ENCODE peak calls at places on chromosome 4, in nine cellular contexts. P is IMR-90, K is body of pancreas, L is heart left ventricle, U is HepG2, T is A549, X is HCT116, E is K562, D is right lobe of liver. F is an unnamed sample. For H3K4me1, the result is how much of the 10 kb centered on the place peaks cover.

GRCh38 chr4:183154701-183155391 is 55.8 kb downstream of the WWC2 start:
- ATAC-seq in P (no peak), K (no peak), L (peak), U (peak), T (no peak), X (no peak), E (no peak), D (peak), F (no peak)

GRCh38 chr4:52903273-52903672 is 41.2 kb downstream of the RASL11B start:
- ATAC-seq in P (no peak), K (no peak), L (no peak), U (no peak), T (no peak), X (no peak), E (no peak), D (no peak), F (no peak)

GRCh38 chr4:110636677-110637407 is 14.0 kb upstream of the PITX2 start:
- ATAC-seq in P (peak), K (no peak), L (no peak), U (no peak), T (peak), X (peak), E (no peak), D (no peak), F (peak)

GRCh38 chr4:41360214-41360910 is 103.6 kb downstream of the UCHL1 start:
- ATAC-seq in P (peak), K (peak), L (peak), U (peak), T (peak), X (peak), E (peak), D (peak), F (peak)

GRCh38 chr4:107736924-107737448 is 17.0 kb upstream of the PAPSS1 start:
- ATAC-seq in P (peak), K (peak), L (peak), U (peak), T (peak), X (peak), E (peak), D (peak), F (peak)

GRCh38 chr4:54315561-54315960 is 86.5 kb downstream of the PDGFRA start:
- ATAC-seq in P (no peak), K (no peak), L (no peak), U (no peak), T (no peak), X (no peak), E (no peak), D (peak), F (no peak)

GRCh38 chr4:24795666-24796381 is 451 bp downstream of the SOD3 start:
- ATAC-seq in P (peak), K (peak), L (peak), U (no peak), T (no peak), X (no peak), E (peak), D (no peak), F (peak)

GRCh38 chr4:17614416-17615299 is at the start of gene MED28:
- ATAC-seq in P (peak), K (peak), L (peak), U (peak), T (peak), X (peak), E (peak), D (peak), F (peak)

GRCh38 chr4:123193802-123194201 is 202.8 kb upstream of the SPRY1 start:
- ATAC-seq in P (no peak), K (no peak), L (no peak), U (no peak), T (no peak), X (no peak), E (no peak), D (no peak), F (no peak)

GRCh38 chr4:4386736-4387392 is at the start of gene NSG1:
- ATAC-seq in P (peak), K (no peak), L (no peak), U (peak), T (peak), X (no peak), E (no peak), D (no peak), F (no peak)

GRCh38 chr4:14879643-14880042 is 122.6 kb upstream of the CPEB2 start:
- ATAC-seq in P (no peak), K (no peak), L (no peak), U (no peak), T (no peak), X (no peak), E (no peak), D (no peak), F (peak)

GRCh38 chr4:118867311-118868067 is 21.2 kb upstream of the SYNPO2 start:
- ATAC-seq in P (peak), K (no peak), L (no peak), U (no peak), T (no peak), X (no peak), E (no peak), D (no peak), F (no peak)

GRCh38 chr4:108903464-108904221 is 140.8 kb upstream of the ETNPPL start:
- ATAC-seq in P (no peak), K (no peak), L (no peak), U (no peak), T (no peak), X (no peak), E (no peak), D (no peak), F (no peak)

GRCh38 chr4:148054275-148054674 is 322.4 kb downstream of the ARHGAP10 start:
- ATAC-seq in P (no peak), K (peak), L (no peak), U (no peak), T (no peak), X (peak), E (no peak), D (no peak), F (no peak)

GRCh38 chr4:95092762-95093161 is 335.0 kb downstream of the BMPR1B start:
- ATAC-seq in P (no peak), K (no peak), L (no peak), U (no peak), T (no peak), X (no peak), E (no peak), D (no peak), F (no peak)

GRCh38 chr4:139844459-139845036 is 178.9 kb downstream of the MGST2 start:
- ATAC-seq in P (no peak), K (no peak), L (no peak), U (no peak), T (no peak), X (no peak), E (no peak), D (peak), F (no peak)

GRCh38 chr4:79852305-79852730 is 220.7 kb downstream of the ANTXR2 start:
- ATAC-seq in P (peak), K (no peak), L (peak), U (peak), T (no peak), X (no peak), E (peak), D (no peak), F (peak)

GRCh38 chr4:185265942-185266341 is 56.5 kb downstream of the SNX25 start:
- ATAC-seq in P (peak), K (no peak), L (no peak), U (no peak), T (no peak), X (no peak), E (no peak), D (no peak), F (no peak)

GRCh38 chr4:15930314-15930713 is 8.2 kb downstream of the FGFBP1 start:
- ATAC-seq in P (no peak), K (no peak), L (no peak), U (no peak), T (no peak), X (no peak), E (no peak), D (no peak), F (no peak)

GRCh38 chr4:189228726-189229125 is 711.9 kb upstream of the FRG1 start:
- ATAC-seq in P (no peak), K (no peak), L (no peak), U (no peak), T (no peak), X (no peak), E (no peak), D (no peak), F (no peak)

GRCh38 chr4:185196437-185196836 is 7.4 kb downstream of the CFAP97 start:
- ATAC-seq in P (no peak), K (no peak), L (no peak), U (no peak), T (no peak), X (peak), E (no peak), D (no peak), F (no peak)

GRCh38 chr4:25842229-25842840 is 20.5 kb downstream of the SEL1L3 start:
- ATAC-seq in P (no peak), K (no peak), L (no peak), U (no peak), T (no peak), X (no peak), E (no peak), D (no peak), F (no peak)

GRCh38 chr4:69096111-69096656 is at the start of gene UGT2B7:
- ATAC-seq in P (no peak), K (peak), L (no peak), U (peak), T (no peak), X (no peak), E (no peak), D (peak), F (no peak)

GRCh38 chr4:148248824-148249223 is 193.4 kb downstream of the NR3C2 start:
- ATAC-seq in P (no peak), K (no peak), L (no peak), U (no peak), T (no peak), X (no peak), E (no peak), D (no peak), F (no peak)

GRCh38 chr4:114249561-114250356 is 270.3 kb upstream of the ARSJ start:
- ATAC-seq in P (no peak), K (no peak), L (no peak), U (no peak), T (no peak), X (peak), E (no peak), D (no peak), F (no peak)

GRCh38 chr4:1759170-1759817 is 33.8 kb upstream of the FGFR3 start:
- ATAC-seq in P (no peak), K (no peak), L (peak), U (peak), T (no peak), X (no peak), E (no peak), D (no peak), F (no peak)

GRCh38 chr4:185115827-185116232 is 27.2 kb upstream of the SLC25A4 start:
- ATAC-seq in P (peak), K (peak), L (peak), U (peak), T (no peak), X (no peak), E (peak), D (peak), F (peak)

GRCh38 chr4:121125486-121125885 is 38.6 kb downstream of the TNIP3 start:
- ATAC-seq in P (no peak), K (no peak), L (no peak), U (peak), T (no peak), X (no peak), E (no peak), D (no peak), F (peak)

GRCh38 chr4:32112891-32113290 is 1392.7 kb downstream of the PCDH7 start:
- ATAC-seq in P (no peak), K (no peak), L (no peak), U (no peak), T (no peak), X (no peak), E (no peak), D (no peak), F (no peak)

GRCh38 chr4:184778325-184778724 is 44.4 kb upstream of the CENPU start:
- ATAC-seq in P (no peak), K (no peak), L (no peak), U (no peak), T (no peak), X (no peak), E (no peak), D (peak), F (no peak)

GRCh38 chr4:39719804-39720580 is 22.1 kb downstream of the UBE2K start:
- ATAC-seq in P (peak), K (no peak), L (no peak), U (no peak), T (no peak), X (no peak), E (no peak), D (no peak), F (no peak)

GRCh38 chr4:15893967-15894366 is 44.6 kb downstream of the FGFBP1 start:
- ATAC-seq in P (peak), K (no peak), L (no peak), U (no peak), T (peak), X (peak), E (no peak), D (no peak), F (peak)

GRCh38 chr4:81425087-81425486 is 46.6 kb downstream of the RASGEF1B start:
- ATAC-seq in P (peak), K (no peak), L (no peak), U (no peak), T (no peak), X (no peak), E (peak), D (no peak), F (no peak)

GRCh38 chr4:52877006-52877405 is 14.9 kb downstream of the RASL11B start:
- ATAC-seq in P (no peak), K (no peak), L (peak), U (no peak), T (no peak), X (no peak), E (no peak), D (no peak), F (no peak)

GRCh38 chr4:4781936-4782754 is 77.3 kb upstream of the MSX1 start:
- ATAC-seq in P (peak), K (no peak), L (no peak), U (no peak), T (no peak), X (peak), E (no peak), D (no peak), F (no peak)

GRCh38 chr4:5921981-5922380 is 29.1 kb upstream of the CRMP1 start:
- ATAC-seq in P (no peak), K (no peak), L (no peak), U (no peak), T (no peak), X (no peak), E (no peak), D (no peak), F (no peak)
- H3K4me1 ChIP-seq in P (under half), K (under half), L (under half), U (under half), T (under half), X (under half), E (under half), D (under half), F (under half)

GRCh38 chr4:167987285-167987684 is 105.1 kb upstream of the ANXA10 start:
- ATAC-seq in P (no peak), K (no peak), L (no peak), U (no peak), T (no peak), X (no peak), E (no peak), D (no peak), F (no peak)

GRCh38 chr4:167985565-167985964 is 106.8 kb upstream of the ANXA10 start:
- ATAC-seq in P (no peak), K (no peak), L (no peak), U (no peak), T (no peak), X (no peak), E (no peak), D (no peak), F (no peak)

GRCh38 chr4:167986044-167986443 is 106.3 kb upstream of the ANXA10 start:
- ATAC-seq in P (no peak), K (no peak), L (no peak), U (no peak), T (no peak), X (no peak), E (no peak), D (peak), F (no peak)

GRCh38 chr4:167989815-167990214 is 102.5 kb upstream of the ANXA10 start:
- ATAC-seq in P (no peak), K (no peak), L (no peak), U (no peak), T (no peak), X (peak), E (no peak), D (no peak), F (no peak)
- TF ChIP-seq CTCF in P (no peak), K (no peak), L (no peak), U (no peak), T (peak), X (peak), E (no peak), D (no peak), F (no peak)

GRCh38 chr4:128811571-128812359 is 2.3 kb downstream of the JADE1 start:
- ATAC-seq in P (peak), K (peak), L (peak), U (peak), T (peak), X (peak), E (peak), D (peak), F (peak)

GRCh38 chr4:128809477-128810330 is at the start of gene JADE1:
- ATAC-seq in P (peak), K (peak), L (peak), U (peak), T (peak), X (peak), E (peak), D (peak), F (peak)

GRCh38 chr4:128810331-128810870 is 901 bp downstream of the JADE1 start:
- ATAC-seq in P (no peak), K (peak), L (peak), U (peak), T (no peak), X (peak), E (peak), D (peak), F (no peak)

GRCh38 chr4:128810871-128811570 is 1.5 kb downstream of the JADE1 start:
- ATAC-seq in P (peak), K (peak), L (peak), U (peak), T (peak), X (peak), E (peak), D (peak), F (peak)

DNA sequence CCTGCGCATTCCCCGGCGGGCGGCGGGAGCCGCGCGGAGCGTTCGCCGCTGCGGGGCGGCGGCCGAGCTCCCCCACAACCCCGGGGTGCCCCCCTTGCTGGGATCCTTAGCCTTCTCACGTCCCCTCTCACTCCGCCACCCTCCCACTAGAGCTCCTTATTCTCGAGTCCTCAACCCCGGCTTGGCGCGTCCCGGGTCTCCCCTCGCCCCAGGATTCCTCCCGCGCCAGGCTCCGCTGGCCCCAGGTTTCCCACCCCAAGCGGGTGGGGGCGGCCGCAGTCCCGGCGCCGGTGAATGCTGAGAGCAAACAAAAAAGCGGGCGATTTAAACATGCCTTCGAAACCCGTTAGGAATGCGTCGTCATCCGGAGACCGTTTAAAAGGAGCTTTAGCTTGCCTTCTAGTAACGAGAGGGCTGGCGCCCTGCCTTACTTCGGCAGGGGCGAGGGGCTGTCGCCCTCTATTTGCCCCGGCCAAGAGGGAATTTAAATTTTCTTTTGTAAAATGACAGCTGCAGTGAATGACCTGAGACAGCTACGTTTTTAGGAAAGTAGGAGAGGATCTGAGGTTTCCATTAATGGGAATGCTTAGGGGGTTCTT is 3.0 kb downstream of the JADE1 start:
- ATAC-seq in P (peak), K (peak), L (no peak), U (peak), T (peak), X (no peak), E (peak), D (no peak), F (peak)
- TF ChIP-seq POLR2A in P (no peak), K (no peak), L (no peak), U (peak), T (no peak), X (no peak), E (no peak), D (no peak), F (peak)

GRCh38 chr4:57077550-57078311 is 32.5 kb downstream of the IGFBP7 start:
- ATAC-seq in P (no peak), K (peak), L (no peak), U (no peak), T (peak), X (no peak), E (no peak), D (no peak), F (no peak)

GRCh38 chr4:57076646-57077045 is 33.5 kb downstream of the IGFBP7 start:
- ATAC-seq in P (no peak), K (no peak), L (no peak), U (no peak), T (no peak), X (no peak), E (no peak), D (no peak), F (no peak)

GRCh38 chr4:57081651-57082349 is 28.4 kb downstream of the IGFBP7 start:
- ATAC-seq in P (no peak), K (peak), L (peak), U (no peak), T (no peak), X (no peak), E (no peak), D (no peak), F (no peak)

GRCh38 chr4:57080781-57081650 is 29.2 kb downstream of the IGFBP7 start:
- ATAC-seq in P (peak), K (peak), L (peak), U (peak), T (peak), X (peak), E (no peak), D (peak), F (peak)

GRCh38 chr4:57078685-57079521 is 31.3 kb downstream of the IGFBP7 start:
- ATAC-seq in P (no peak), K (peak), L (peak), U (peak), T (peak), X (peak), E (no peak), D (no peak), F (no peak)
- H3K4me1 ChIP-seq in P (under half), K (under half), L (half or more), U (under half), T (half or more), X (under half), E (under half), D (under half), F (under half)

GRCh38 chr4:142367326-142368188 is 478.5 kb downstream of the INPP4B start:
- ATAC-seq in P (no peak), K (no peak), L (no peak), U (no peak), T (no peak), X (no peak), E (no peak), D (no peak), F (no peak)
- TF ChIP-seq CTCF in P (no peak), K (no peak), L (no peak), U (no peak), T (no peak), X (no peak), E (no peak), D (no peak), F (no peak)

DNA sequence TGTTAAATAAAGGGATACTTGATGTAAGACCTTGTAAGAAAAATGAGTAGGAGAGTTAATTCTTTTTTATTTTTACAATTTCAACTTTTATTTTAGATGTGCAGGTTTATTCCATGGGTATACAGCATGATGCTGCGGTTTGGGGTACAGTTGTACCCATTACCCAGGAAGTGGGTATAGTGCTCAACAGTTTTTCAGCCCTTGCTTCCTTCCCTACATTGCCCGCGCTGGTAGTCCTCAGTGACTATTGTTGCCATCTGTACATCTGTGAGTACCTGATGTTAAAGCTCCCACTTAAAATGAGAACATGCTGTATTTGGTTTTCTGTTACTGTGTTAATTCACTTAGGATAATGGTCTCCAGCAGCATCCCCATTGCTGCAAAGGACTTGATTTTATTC is 9.7 kb downstream of the CLCN3 start:
- ATAC-seq in P (no peak), K (no peak), L (no peak), U (no peak), T (no peak), X (no peak), E (no peak), D (no peak), F (no peak)
- TF ChIP-seq POLR2A in P (no peak), K (no peak), L (no peak), U (no peak), T (no peak), X (no peak), E (no peak), D (no peak), F (no peak)